ENCODE peak calls at places on chromosomes 7 and 10, in four cellular contexts. L is heart left ventricle; I is A549; F is CD4-positive, alpha-beta memory T cell. O is an unnamed sample. For H3K9me3, the result is how much of the 10 kb centered on the place peaks cover.

GRCh38 chr10:86599041-86599440 is 55.3 kb upstream of the OPN4 start:
- DNase-seq in L (no peak), I (no peak), F (no peak), O (peak)

GRCh38 chr7:116500071-116500853 is 724 bp downstream of the CAV2 start:
- DNase-seq in I (no peak), F (peak), L (peak), O (peak)

GRCh38 chr10:4638116-4638515 is 187.9 kb upstream of the AKR1E2 start:
- DNase-seq in L (peak), I (no peak), F (no peak), O (no peak)

GRCh38 chr10:97270523-97271154 is 21.8 kb downstream of the ARHGAP19 start:
- DNase-seq in F (no peak), L (no peak), I (no peak), O (no peak)

GRCh38 chr7:108222236-108222892 is 92.2 kb upstream of the LAMB4 start:
- DNase-seq in I (no peak), L (no peak), F (no peak), O (no peak)

GRCh38 chr10:60346661-60347060 is 43.0 kb downstream of the ANK3 start:
- DNase-seq in L (no peak), F (no peak), I (no peak), O (no peak)

GRCh38 chr7:136956232-136956631 is 87.8 kb downstream of the CHRM2 start:
- DNase-seq in I (no peak), L (no peak), F (no peak), O (no peak)

GRCh38 chr10:35194906-35195305 is 68.3 kb downstream of the CREM start:
- DNase-seq in F (peak), I (peak), L (no peak), O (no peak)

GRCh38 chr10:17742918-17743317 is 9.1 kb upstream of the TMEM236 start:
- DNase-seq in L (peak), F (peak), I (peak), O (no peak)

GRCh38 chr10:9635691-9636090 is 1382.0 kb upstream of the CELF2 start:
- DNase-seq in F (no peak), L (no peak), I (no peak), O (no peak)

GRCh38 chr7:110388451-110388850 is 702.5 kb upstream of the LRRN3 start:
- DNase-seq in L (no peak), I (no peak), F (no peak), O (no peak)

GRCh38 chr10:49596493-49596809 is 13.7 kb upstream of the SLC18A3 start:
- DNase-seq in F (no peak), I (no peak), L (no peak), O (peak)

GRCh38 chr7:12210179-12211053 is 678 bp upstream of the TMEM106B start:
- DNase-seq in F (no peak), I (peak), L (no peak), O (peak)

GRCh38 chr10:107336061-107336460 is 171.6 kb upstream of the SORCS1 start:
- DNase-seq in L (no peak), I (no peak), F (no peak), O (no peak)

GRCh38 chr10:38143587-38143986 is 49.5 kb downstream of the ZNF37A start:
- DNase-seq in I (no peak), L (no peak), F (no peak), O (no peak)
- H3K9me3 ChIP-seq in I (under half), L (under half), F (under half), O (half or more)

DNA sequence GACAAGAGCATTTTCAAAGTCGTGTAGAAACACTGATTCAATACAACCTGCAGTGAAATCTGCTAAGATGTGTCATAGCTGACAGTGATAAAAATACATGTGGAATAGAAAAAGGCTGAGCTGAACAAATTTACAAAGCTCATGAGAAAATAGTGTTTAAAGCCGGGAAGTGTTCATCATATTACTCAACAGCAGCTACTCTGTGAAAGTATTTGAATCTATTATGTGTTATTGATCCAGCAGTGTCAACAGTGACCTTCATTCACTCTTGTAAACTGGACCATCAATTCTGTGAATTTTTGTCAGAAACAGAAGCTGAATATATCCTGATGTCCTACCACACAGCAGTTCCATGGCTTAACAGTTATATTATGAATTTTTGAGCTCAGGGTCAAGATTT is 11.6 kb downstream of the DYDC1 start:
- DNase-seq in I (no peak), L (no peak), F (no peak), O (no peak)
- H3K9me3 ChIP-seq in I (under half), L (under half), F (under half), O (under half)

GRCh38 chr10:48473704-48474103 is 131.2 kb downstream of the ARHGAP22 start:
- DNase-seq in F (no peak), I (no peak), L (no peak), O (no peak)

GRCh38 chr10:48474764-48475365 is 130.0 kb downstream of the ARHGAP22 start:
- DNase-seq in I (no peak), L (no peak), F (no peak), O (peak)

GRCh38 chr10:48470893-48471805 is 133.7 kb downstream of the ARHGAP22 start:
- DNase-seq in L (no peak), I (no peak), F (no peak), O (peak)

GRCh38 chr10:48470115-48470892 is 134.6 kb downstream of the ARHGAP22 start:
- DNase-seq in L (no peak), F (no peak), I (no peak), O (no peak)

GRCh38 chr10:48472670-48473069 is 132.2 kb downstream of the ARHGAP22 start:
- DNase-seq in F (no peak), L (no peak), I (no peak), O (no peak)
- H3K9me3 ChIP-seq in F (under half), L (under half), I (under half), O (under half)

GRCh38 chr7:157780312-157780711 is 443.5 kb downstream of the DNAJB6 start:
- DNase-seq in I (no peak), L (no peak), F (no peak), O (no peak)
- H3K9me3 ChIP-seq in I (under half), L (under half), F (under half), O (under half)

GRCh38 chr7:14177876-14178275 is 188.4 kb upstream of the ETV1 start:
- DNase-seq in F (no peak), I (no peak), L (no peak), O (no peak)
- H3K9me3 ChIP-seq in F (under half), I (under half), L (under half), O (under half)

GRCh38 chr10:133335238-133336122 is 1.2 kb downstream of the CALY start:
- DNase-seq in F (peak), L (peak), I (peak), O (no peak)

GRCh38 chr10:133337079-133337725 is 506 bp upstream of the CALY start:
- DNase-seq in F (no peak), I (no peak), L (no peak), O (no peak)

GRCh38 chr10:133334495-133335237 is 2.0 kb downstream of the CALY start:
- DNase-seq in L (peak), I (peak), F (no peak), O (no peak)

GRCh38 chr10:133338080-133339071 is 1.7 kb upstream of the CALY start:
- DNase-seq in L (no peak), F (no peak), I (no peak), O (no peak)

GRCh38 chr10:133336131-133337078 is at the start of gene CALY:
- DNase-seq in L (peak), I (peak), F (peak), O (no peak)
- H3K9me3 ChIP-seq in L (under half), I (under half), F (under half), O (under half)